ENCODE peak calls at places on chromosomes 12 and 14, in eight cellular contexts. V is naive thymus-derived CD4-positive, alpha-beta T cell; X is fibroblast of lung; A is cardiac muscle cell; L is ascending aorta; C is breast epithelium; S is neural progenitor cell; Q is aorta. F is an unnamed sample.

GRCh38 chr12:117530796-117531195 is 169.4 kb upstream of the NOS1 start:
- DNase-seq in Q (no peak), X (no peak), S (no peak), L (no peak), C (no peak), A (no peak), V (no peak), F (no peak)

GRCh38 chr12:70449074-70449757 is 83.1 kb downstream of the KCNMB4 start:
- DNase-seq in S (no peak), C (no peak), L (no peak), V (no peak), Q (no peak), X (peak; percentile 9), A (no peak), F (peak; percentile 93)

GRCh38 chr12:24226745-24227350 is 277.4 kb upstream of the SOX5 start:
- DNase-seq in V (no peak), C (no peak), X (peak; percentile 90), A (no peak), L (peak; percentile 9), S (no peak), Q (peak; percentile 59), F (peak; percentile 93)

GRCh38 chr14:93970589-93970966 is 5.8 kb downstream of the ASB2 start:
- DNase-seq in L (no peak), A (no peak), V (peak; percentile 43), C (no peak), Q (no peak), X (no peak), S (peak; percentile 32), F (peak; percentile 36)

GRCh38 chr12:57846285-57846576 is 298 bp downstream of the CTDSP2 start:
- DNase-seq in C (no peak), S (no peak), L (no peak), V (no peak), X (no peak), Q (no peak), A (no peak), F (no peak)

GRCh38 chr12:43277630-43278267 is 274.3 kb downstream of the ADAMTS20 start:
- DNase-seq in A (no peak), V (no peak), L (no peak), S (no peak), X (peak; percentile 40), C (no peak), Q (no peak), F (peak; percentile 95)

GRCh38 chr14:36817071-36817930 is 155.6 kb downstream of the PAX9 start:
- DNase-seq in X (no peak), L (no peak), A (no peak), S (no peak), V (no peak), C (no peak), Q (no peak), F (no peak)

GRCh38 chr14:102539544-102540309 is 30.2 kb upstream of the ANKRD9 start:
- DNase-seq in A (no peak), C (no peak), Q (no peak), L (no peak), S (no peak), X (peak; percentile 76), V (no peak), F (peak; percentile 37)

GRCh38 chr14:20563966-20564365 is 3.1 kb upstream of the RNASE9 start:
- DNase-seq in X (no peak), S (no peak), L (no peak), C (no peak), V (no peak), A (no peak), Q (no peak), F (no peak)

DNA sequence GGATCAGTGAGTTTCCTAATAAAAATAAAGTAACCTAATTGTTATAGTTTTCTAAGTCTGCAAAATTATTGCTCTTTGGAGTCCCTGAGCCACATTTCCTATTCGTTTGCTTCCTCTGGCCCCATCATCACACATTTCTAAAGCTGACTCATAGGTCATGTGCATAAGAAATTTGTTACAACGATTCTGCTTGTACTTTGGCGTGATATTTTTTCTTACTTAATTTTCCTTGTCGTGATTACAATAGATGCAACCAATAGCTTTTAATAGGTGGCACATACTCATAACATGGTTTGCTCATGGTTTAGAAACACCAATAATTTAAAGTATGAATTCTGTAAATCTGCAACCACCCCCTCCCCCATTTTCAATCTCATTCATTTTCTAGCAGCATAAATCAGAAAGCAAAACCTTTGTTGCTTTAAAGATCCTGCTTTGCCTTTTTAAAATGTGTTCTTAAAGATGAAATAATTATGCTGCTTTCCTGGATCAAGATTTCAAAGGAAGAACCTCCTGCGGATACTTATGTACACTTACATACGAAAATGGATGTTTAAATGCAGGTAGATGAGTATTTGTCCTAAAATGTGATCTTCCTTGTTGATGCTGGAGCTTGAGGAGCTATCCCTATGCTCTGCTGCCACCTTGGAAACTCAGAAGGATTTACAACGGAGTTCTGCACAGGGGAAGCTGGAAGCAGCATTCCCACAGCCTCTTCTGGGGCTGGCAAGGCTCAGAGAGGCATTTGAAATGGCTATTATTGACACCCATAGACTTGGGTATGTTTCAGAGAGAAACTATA is 1.7 kb upstream of the FLRT2 start:
- DNase-seq in X (peak; percentile 93), L (no peak), A (peak; percentile 76), S (peak; percentile 81), Q (no peak), V (no peak), C (no peak), F (peak; percentile 89)
- H3K4me3 ChIP-seq in X (peak overlapping the region; percentile 67), L (peak overlapping the region; percentile 74), A (peak overlapping the region; percentile 65), S (peak overlapping the region; percentile 74), Q (peak overlapping the region; percentile 45), V (no peak overlapping the region), C (peak overlapping the region; percentile 80), F (peak overlapping the region; percentile 90)

GRCh38 chr14:105196228-105196960 is 15.3 kb upstream of the NUDT14 start:
- DNase-seq in L (no peak), A (peak; percentile 47), V (no peak), S (peak; percentile 96), X (no peak), C (no peak), Q (no peak), F (no peak)

GRCh38 chr14:105195051-105195450 is 13.9 kb upstream of the NUDT14 start:
- DNase-seq in S (no peak), A (no peak), C (no peak), X (no peak), Q (no peak), V (no peak), L (no peak), F (no peak)

GRCh38 chr14:105197274-105197673 is 16.2 kb upstream of the NUDT14 start:
- DNase-seq in A (no peak), V (no peak), Q (no peak), X (peak; percentile 17), C (no peak), L (no peak), S (peak; percentile 73), F (no peak)

GRCh38 chr14:105193916-105194782 is 13.0 kb upstream of the NUDT14 start:
- DNase-seq in V (no peak), X (no peak), L (no peak), Q (no peak), C (no peak), A (no peak), S (no peak), F (no peak)

DNA sequence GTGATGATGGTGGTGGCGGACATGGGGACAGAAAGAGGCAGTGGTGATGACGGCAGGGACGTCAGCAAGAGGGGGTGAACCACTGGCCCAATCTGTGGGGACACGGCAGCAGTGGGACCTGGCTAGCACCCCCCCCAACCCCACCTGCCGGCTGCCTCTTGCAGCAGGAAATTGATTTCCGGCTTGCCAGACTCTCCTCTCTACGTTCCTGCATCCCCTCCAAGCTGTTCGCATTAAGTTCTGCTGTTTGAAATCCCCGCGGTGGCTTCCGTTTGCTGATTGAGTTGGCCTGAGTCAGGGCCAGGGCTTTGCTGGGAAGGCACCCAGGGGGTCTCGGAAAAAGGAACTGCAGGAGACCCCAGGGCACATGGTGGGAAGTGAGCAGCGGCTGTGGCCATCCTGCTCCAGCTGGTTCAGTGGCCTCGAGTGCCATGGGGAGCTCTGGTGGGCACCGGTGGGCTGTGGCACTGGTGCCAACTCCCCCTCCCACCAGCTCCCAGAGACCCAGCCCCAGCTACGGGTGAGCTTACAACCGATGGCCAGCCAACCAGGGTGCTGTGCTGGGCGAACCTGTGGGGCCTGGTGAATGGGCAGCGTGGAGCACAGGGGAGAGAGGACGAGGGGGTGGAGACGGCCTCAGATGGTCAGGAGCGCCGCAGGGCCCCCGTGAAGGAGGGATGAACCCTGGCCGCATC is 14.6 kb upstream of the NUDT14 start:
- DNase-seq in C (no peak), L (no peak), A (no peak), X (no peak), S (peak; percentile 56), Q (no peak), V (no peak), F (no peak)
- H3K27me3 ChIP-seq in C (peaks cover 9% of the 10 kb centered on the region), L (peaks cover 8% of the 10 kb centered on the region), A (peaks cover 57% of the 10 kb centered on the region), X (peaks cover 14% of the 10 kb centered on the region), S (peaks cover 38% of the 10 kb centered on the region), Q (no peaks in the 10 kb centered on the region), V (peaks cover 6% of the 10 kb centered on the region), F (peaks cover 27% of the 10 kb centered on the region)

GRCh38 chr12:52139579-52140062 is 52.2 kb downstream of the KRT80 start:
- DNase-seq in S (peak; percentile 68), Q (no peak), L (no peak), A (peak; percentile 50), X (peak; percentile 32), C (no peak), V (no peak), F (peak; percentile 48)
- H3K4me3 ChIP-seq in S (no peak overlapping the region), Q (no peak overlapping the region), L (no peak overlapping the region), A (no peak overlapping the region), X (no peak overlapping the region), C (no peak overlapping the region), V (no peak overlapping the region), F (no peak overlapping the region)

GRCh38 chr12:108131657-108132126 is 2.6 kb downstream of the WSCD2 start:
- DNase-seq in X (no peak), Q (no peak), S (peak; percentile 29), A (no peak), V (no peak), C (no peak), L (no peak), F (no peak)
- H3K27me3 ChIP-seq in X (no peaks in the 10 kb centered on the region), Q (no peaks in the 10 kb centered on the region), S (peaks cover 9% of the 10 kb centered on the region), A (peaks cover 4% of the 10 kb centered on the region), V (no peaks in the 10 kb centered on the region), C (no peaks in the 10 kb centered on the region), L (no peaks in the 10 kb centered on the region), F (peaks cover 7% of the 10 kb centered on the region)

GRCh38 chr12:110600254-110600653 is 13.7 kb upstream of the TCTN1 start:
- DNase-seq in C (no peak), L (no peak), S (no peak), Q (no peak), X (peak; percentile 85), V (no peak), A (no peak), F (peak; percentile 69)

GRCh38 chr12:110606253-110606611 is 7.7 kb upstream of the TCTN1 start:
- DNase-seq in A (no peak), S (no peak), L (no peak), X (no peak), Q (no peak), V (no peak), C (no peak), F (no peak)
- H3K4me3 ChIP-seq in A (no peak overlapping the region), S (no peak overlapping the region), L (no peak overlapping the region), X (no peak overlapping the region), Q (no peak overlapping the region), V (peak overlapping the region; percentile 56), C (no peak overlapping the region), F (no peak overlapping the region)

F was measured in bronchial epithelial cell.